ENCODE peak calls at places on chromosomes 7 and 10, in eight cellular contexts. One of them, this sample, is unnamed.
A peak's percentile ranks its signal among the peaks of the same experiment; 100 is the strongest.

GRCh38 chr10:116385994-116386809 is 41.4 kb upstream of the PNLIPRP3 start:
- DNase-seq in aorta: no peak
- DNase-seq in NCI-H2081: no peak
- DNase-seq in activated T-cell treated with anti-CD3 and anti-CD28 coated beads for 48 hours: no peak
- DNase-seq in uterus: no peak
- DNase-seq in neural progenitor cell: peak; percentile 58
- DNase-seq in amygdala: no peak
- DNase-seq in Calu3: peak; percentile 5
- DNase-seq in this sample: peak; percentile 59

GRCh38 chr7:32869716-32870115 is 21.8 kb downstream of the KBTBD2 start:
- DNase-seq in aorta: no peak
- DNase-seq in NCI-H2081: no peak
- DNase-seq in activated T-cell treated with anti-CD3 and anti-CD28 coated beads for 48 hours: no peak
- DNase-seq in uterus: no peak
- DNase-seq in neural progenitor cell: no peak
- DNase-seq in amygdala: no peak
- DNase-seq in Calu3: no peak
- DNase-seq in this sample: no peak

GRCh38 chr7:134548877-134549276 is at the start of gene AKR1B15:
- DNase-seq in aorta: no peak
- DNase-seq in NCI-H2081: no peak
- DNase-seq in activated T-cell treated with anti-CD3 and anti-CD28 coated beads for 48 hours: peak; percentile 18
- DNase-seq in uterus: no peak
- DNase-seq in neural progenitor cell: no peak
- DNase-seq in amygdala: no peak
- DNase-seq in Calu3: no peak
- DNase-seq in this sample: peak; percentile 79

GRCh38 chr7:155764432-155764798 is 47.8 kb downstream of the SHH start:
- DNase-seq in aorta: no peak
- DNase-seq in NCI-H2081: no peak
- DNase-seq in activated T-cell treated with anti-CD3 and anti-CD28 coated beads for 48 hours: peak; percentile 48
- DNase-seq in uterus: no peak
- DNase-seq in neural progenitor cell: no peak
- DNase-seq in amygdala: no peak
- DNase-seq in Calu3: no peak
- DNase-seq in this sample: no peak

GRCh38 chr10:35808344-35808743 is 166.2 kb upstream of the FZD8 start:
- DNase-seq in aorta: no peak
- DNase-seq in NCI-H2081: no peak
- DNase-seq in activated T-cell treated with anti-CD3 and anti-CD28 coated beads for 48 hours: no peak
- DNase-seq in uterus: no peak
- DNase-seq in neural progenitor cell: no peak
- DNase-seq in amygdala: no peak
- DNase-seq in Calu3: no peak
- DNase-seq in this sample: no peak

GRCh38 chr7:260441-261281 is 29.3 kb upstream of the FOXL3 start:
- DNase-seq in aorta: peak; percentile 72
- DNase-seq in NCI-H2081: no peak
- DNase-seq in activated T-cell treated with anti-CD3 and anti-CD28 coated beads for 48 hours: no peak
- DNase-seq in uterus: no peak
- DNase-seq in neural progenitor cell: no peak
- DNase-seq in amygdala: no peak
- DNase-seq in Calu3: no peak
- DNase-seq in this sample: no peak

GRCh38 chr7:108589874-108590273 is 20.2 kb downstream of the DNAJB9 start:
- DNase-seq in aorta: no peak
- DNase-seq in NCI-H2081: no peak
- DNase-seq in activated T-cell treated with anti-CD3 and anti-CD28 coated beads for 48 hours: no peak
- DNase-seq in uterus: no peak
- DNase-seq in neural progenitor cell: no peak
- DNase-seq in amygdala: no peak
- DNase-seq in Calu3: no peak
- DNase-seq in this sample: peak; percentile 8

GRCh38 chr7:437293-438280 is 82.1 kb downstream of the PDGFA start:
- DNase-seq in aorta: no peak
- DNase-seq in NCI-H2081: no peak
- DNase-seq in activated T-cell treated with anti-CD3 and anti-CD28 coated beads for 48 hours: no peak
- DNase-seq in uterus: no peak
- DNase-seq in neural progenitor cell: peak; percentile 54
- DNase-seq in amygdala: no peak
- DNase-seq in Calu3: no peak
- DNase-seq in this sample: no peak

GRCh38 chr10:86043236-86043635 is 323.4 kb downstream of the GRID1 start:
- DNase-seq in aorta: no peak
- DNase-seq in NCI-H2081: no peak
- DNase-seq in activated T-cell treated with anti-CD3 and anti-CD28 coated beads for 48 hours: no peak
- DNase-seq in uterus: no peak
- DNase-seq in neural progenitor cell: no peak
- DNase-seq in amygdala: no peak
- DNase-seq in Calu3: no peak
- DNase-seq in this sample: no peak

GRCh38 chr10:110508806-110509544 is 11.3 kb downstream of the DUSP5 start:
- DNase-seq in aorta: peak; percentile 55
- DNase-seq in NCI-H2081: peak; percentile 44
- DNase-seq in activated T-cell treated with anti-CD3 and anti-CD28 coated beads for 48 hours: no peak
- DNase-seq in uterus: no peak
- DNase-seq in neural progenitor cell: no peak
- DNase-seq in amygdala: no peak
- DNase-seq in Calu3: no peak
- DNase-seq in this sample: no peak

GRCh38 chr10:59805043-59805442 is 51.8 kb upstream of the MRLN start:
- DNase-seq in aorta: no peak
- DNase-seq in NCI-H2081: no peak
- DNase-seq in activated T-cell treated with anti-CD3 and anti-CD28 coated beads for 48 hours: no peak
- DNase-seq in uterus: no peak
- DNase-seq in neural progenitor cell: peak; percentile 54
- DNase-seq in amygdala: no peak
- DNase-seq in Calu3: peak; percentile 48
- DNase-seq in this sample: peak; percentile 45

GRCh38 chr7:516216-516605 is 3.4 kb downstream of the PDGFA start:
- DNase-seq in aorta: no peak
- DNase-seq in NCI-H2081: no peak
- DNase-seq in activated T-cell treated with anti-CD3 and anti-CD28 coated beads for 48 hours: no peak
- DNase-seq in uterus: no peak
- DNase-seq in neural progenitor cell: peak; percentile 51
- DNase-seq in amygdala: no peak
- DNase-seq in Calu3: no peak
- DNase-seq in this sample: no peak

GRCh38 chr7:4297843-4298219 is 384.3 kb upstream of the FOXK1 start:
- DNase-seq in aorta: no peak
- DNase-seq in NCI-H2081: no peak
- DNase-seq in activated T-cell treated with anti-CD3 and anti-CD28 coated beads for 48 hours: no peak
- DNase-seq in uterus: no peak
- DNase-seq in neural progenitor cell: no peak
- DNase-seq in amygdala: no peak
- DNase-seq in Calu3: no peak
- DNase-seq in this sample: no peak

GRCh38 chr10:127797339-127797738 is 60.4 kb downstream of the FOXI2 start:
- DNase-seq in aorta: no peak
- DNase-seq in NCI-H2081: no peak
- DNase-seq in activated T-cell treated with anti-CD3 and anti-CD28 coated beads for 48 hours: no peak
- DNase-seq in uterus: no peak
- DNase-seq in neural progenitor cell: no peak
- DNase-seq in amygdala: peak; percentile 2
- DNase-seq in Calu3: no peak
- DNase-seq in this sample: no peak

GRCh38 chr7:154748387-154748786 is 254.5 kb downstream of the PAXIP1 start:
- DNase-seq in aorta: no peak
- DNase-seq in NCI-H2081: no peak
- DNase-seq in activated T-cell treated with anti-CD3 and anti-CD28 coated beads for 48 hours: no peak
- DNase-seq in uterus: no peak
- DNase-seq in neural progenitor cell: no peak
- DNase-seq in amygdala: no peak
- DNase-seq in Calu3: no peak
- DNase-seq in this sample: no peak

GRCh38 chr10:30818010-30818660 is 188.6 kb upstream of the LYZL2 start:
- DNase-seq in aorta: peak; percentile 88
- DNase-seq in NCI-H2081: no peak
- DNase-seq in activated T-cell treated with anti-CD3 and anti-CD28 coated beads for 48 hours: no peak
- DNase-seq in uterus: no peak
- DNase-seq in neural progenitor cell: no peak
- DNase-seq in amygdala: no peak
- DNase-seq in Calu3: peak; percentile 41
- DNase-seq in this sample: no peak

GRCh38 chr7:108181073-108181985 is 51.2 kb upstream of the LAMB4 start:
- DNase-seq in aorta: no peak
- DNase-seq in NCI-H2081: peak; percentile 57
- DNase-seq in activated T-cell treated with anti-CD3 and anti-CD28 coated beads for 48 hours: no peak
- DNase-seq in uterus: no peak
- DNase-seq in neural progenitor cell: peak; percentile 51
- DNase-seq in amygdala: no peak
- DNase-seq in Calu3: peak; percentile 38
- DNase-seq in this sample: peak; percentile 69

GRCh38 chr10:125201791-125202622 is 41.6 kb upstream of the CTBP2 start:
- DNase-seq in aorta: no peak
- DNase-seq in NCI-H2081: no peak
- DNase-seq in activated T-cell treated with anti-CD3 and anti-CD28 coated beads for 48 hours: no peak
- DNase-seq in uterus: no peak
- DNase-seq in neural progenitor cell: no peak
- DNase-seq in amygdala: no peak
- DNase-seq in Calu3: no peak
- DNase-seq in this sample: no peak

GRCh38 chr7:155717010-155717744 is 72.7 kb downstream of the RBM33 start:
- DNase-seq in aorta: no peak
- DNase-seq in NCI-H2081: no peak
- DNase-seq in activated T-cell treated with anti-CD3 and anti-CD28 coated beads for 48 hours: no peak
- DNase-seq in uterus: no peak
- DNase-seq in neural progenitor cell: no peak
- DNase-seq in amygdala: no peak
- DNase-seq in Calu3: no peak
- DNase-seq in this sample: no peak

GRCh38 chr10:71845410-71846406 is 5.3 kb downstream of the PSAP start:
- DNase-seq in aorta: peak; percentile 16
- DNase-seq in NCI-H2081: no peak
- DNase-seq in activated T-cell treated with anti-CD3 and anti-CD28 coated beads for 48 hours: no peak
- DNase-seq in uterus: no peak
- DNase-seq in neural progenitor cell: no peak
- DNase-seq in amygdala: no peak
- DNase-seq in Calu3: no peak
- DNase-seq in this sample: peak; percentile 78

GRCh38 chr7:152886579-152887117 is 127.1 kb downstream of the ACTR3B start:
- DNase-seq in aorta: no peak
- DNase-seq in NCI-H2081: no peak
- DNase-seq in activated T-cell treated with anti-CD3 and anti-CD28 coated beads for 48 hours: no peak
- DNase-seq in uterus: no peak
- DNase-seq in neural progenitor cell: no peak
- DNase-seq in amygdala: no peak
- DNase-seq in Calu3: no peak
- DNase-seq in this sample: no peak

GRCh38 chr10:18079665-18080295 is 60.4 kb upstream of the CACNB2 start:
- DNase-seq in aorta: no peak
- DNase-seq in NCI-H2081: no peak
- DNase-seq in activated T-cell treated with anti-CD3 and anti-CD28 coated beads for 48 hours: no peak
- DNase-seq in uterus: no peak
- DNase-seq in neural progenitor cell: no peak
- DNase-seq in amygdala: no peak
- DNase-seq in Calu3: no peak
- DNase-seq in this sample: peak; percentile 3

GRCh38 chr10:28842321-28842720 is 165.0 kb downstream of the BAMBI start:
- DNase-seq in aorta: no peak
- DNase-seq in NCI-H2081: no peak
- DNase-seq in activated T-cell treated with anti-CD3 and anti-CD28 coated beads for 48 hours: no peak
- DNase-seq in uterus: no peak
- DNase-seq in neural progenitor cell: no peak
- DNase-seq in amygdala: no peak
- DNase-seq in Calu3: no peak
- DNase-seq in this sample: no peak